ENCODE peak calls at places on chromosome 7, in six cellular contexts. P is adrenal gland; A is mammary epithelial cell; R is CD8-positive, alpha-beta T cell; T is fibroblast of lung; Q is cardiac muscle cell. W is an unnamed sample. For H3K4me1, the result is how much of the 10 kb centered on the place peaks cover.

GRCh38 chr7:27100601-27101187 is 1.8 kb downstream of the HOXA2 start:
- DNase-seq in P (no peak), A (no peak), R (no peak), T (peak), Q (no peak), W (no peak)

GRCh38 chr7:24920702-24921679 is 59.0 kb downstream of the OSBPL3 start:
- DNase-seq in P (no peak), A (no peak), R (no peak), T (no peak), Q (no peak), W (peak)

GRCh38 chr7:137025469-137026175 is 157.2 kb downstream of the CHRM2 start:
- DNase-seq in P (no peak), A (no peak), R (no peak), T (peak), Q (peak), W (no peak)

GRCh38 chr7:151621961-151622360 is 102.3 kb upstream of the RHEB start:
- DNase-seq in P (no peak), A (no peak), R (no peak), T (no peak), Q (no peak), W (no peak)

GRCh38 chr7:125195156-125195555 is 265.5 kb upstream of the POT1 start:
- DNase-seq in P (no peak), A (peak), R (no peak), T (no peak), Q (no peak), W (peak)

GRCh38 chr7:80440908-80441307 is 71.0 kb downstream of the GNAT3 start:
- DNase-seq in P (no peak), A (no peak), R (no peak), T (peak), Q (peak), W (peak)

GRCh38 chr7:149248777-149249176 is 9.3 kb downstream of the ZNF212 start:
- DNase-seq in P (no peak), A (no peak), R (no peak), T (no peak), Q (no peak), W (no peak)

GRCh38 chr7:144736880-144737493 is 98.9 kb downstream of the TPK1 start:
- DNase-seq in P (no peak), A (no peak), R (no peak), T (no peak), Q (no peak), W (no peak)

GRCh38 chr7:12297709-12298108 is 86.6 kb downstream of the TMEM106B start:
- DNase-seq in P (no peak), A (peak), R (no peak), T (no peak), Q (no peak), W (peak)

GRCh38 chr7:157010588-157011332 is at the start of gene MNX1:
- DNase-seq in P (peak), A (peak), R (peak), T (no peak), Q (no peak), W (peak)

GRCh38 chr7:31100445-31100844 is 48.3 kb downstream of the ADCYAP1R1 start:
- DNase-seq in P (no peak), A (peak), R (no peak), T (no peak), Q (peak), W (peak)

GRCh38 chr7:70092314-70093303 is 494.3 kb downstream of the AUTS2 start:
- DNase-seq in P (no peak), A (no peak), R (no peak), T (peak), Q (peak), W (no peak)

GRCh38 chr7:127253289-127254162 is 785 bp upstream of the GRM8 start:
- DNase-seq in P (peak), A (peak), R (peak), T (peak), Q (peak), W (peak)

GRCh38 chr7:28407643-28408042 is 4.7 kb upstream of the CREB5 start:
- DNase-seq in P (no peak), A (peak), R (no peak), T (peak), Q (peak), W (peak)

GRCh38 chr7:28075674-28076358 is 104.8 kb downstream of the JAZF1 start:
- DNase-seq in P (no peak), A (no peak), R (no peak), T (no peak), Q (no peak), W (no peak)

DNA sequence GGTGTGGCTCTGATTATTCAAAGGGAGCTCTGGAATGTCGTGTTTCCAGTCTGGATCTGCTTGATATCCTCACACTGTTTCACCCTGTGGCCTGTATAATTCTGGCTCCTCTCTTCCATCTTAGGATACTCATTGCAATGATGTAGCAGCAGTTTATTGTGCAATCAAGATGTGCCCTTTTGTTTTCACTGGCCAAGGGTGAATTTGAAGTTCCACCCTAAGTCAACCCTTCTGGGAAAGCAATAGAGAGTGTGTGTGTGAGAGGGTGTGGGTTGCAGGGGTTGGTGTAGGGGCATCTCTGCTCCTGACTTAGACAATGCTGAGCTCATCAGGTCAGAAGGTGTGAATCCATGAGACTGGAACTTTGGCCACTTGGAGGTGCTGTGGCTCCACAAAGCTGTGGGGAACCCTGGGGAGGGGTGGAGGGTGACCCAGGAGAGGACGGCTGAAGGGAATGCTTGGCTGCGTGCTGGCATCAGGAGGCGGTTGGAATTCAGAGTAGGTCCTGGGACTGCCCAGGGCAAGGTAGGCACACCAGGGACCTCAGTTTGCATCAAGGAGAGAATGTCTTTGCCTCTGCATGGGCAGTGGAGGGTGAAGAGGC is 118.0 kb upstream of the PRSS58 start:
- DNase-seq in P (no peak), A (peak), R (no peak), T (peak), Q (peak), W (peak)
- H3K4me1 ChIP-seq in P (under half), A (under half), R (under half), T (under half), Q (under half), W (under half)

GRCh38 chr7:92409357-92409756 is 37.9 kb upstream of the GATAD1 start:
- DNase-seq in P (no peak), A (no peak), R (no peak), T (no peak), Q (no peak), W (no peak)
- H3K4me1 ChIP-seq in P (under half), A (under half), R (under half), T (under half), Q (under half), W (under half)

GRCh38 chr7:94969434-94970084 is 62.2 kb downstream of the PPP1R9A start:
- DNase-seq in P (no peak), A (no peak), R (no peak), T (no peak), Q (no peak), W (peak)

GRCh38 chr7:94972296-94972695 is 64.9 kb downstream of the PPP1R9A start:
- DNase-seq in P (peak), A (no peak), R (no peak), T (no peak), Q (no peak), W (peak)

GRCh38 chr7:94973844-94974243 is 66.5 kb downstream of the PPP1R9A start:
- DNase-seq in P (no peak), A (no peak), R (no peak), T (no peak), Q (no peak), W (no peak)

GRCh38 chr7:94970085-94970576 is 62.7 kb downstream of the PPP1R9A start:
- DNase-seq in P (no peak), A (no peak), R (no peak), T (no peak), Q (no peak), W (no peak)

DNA sequence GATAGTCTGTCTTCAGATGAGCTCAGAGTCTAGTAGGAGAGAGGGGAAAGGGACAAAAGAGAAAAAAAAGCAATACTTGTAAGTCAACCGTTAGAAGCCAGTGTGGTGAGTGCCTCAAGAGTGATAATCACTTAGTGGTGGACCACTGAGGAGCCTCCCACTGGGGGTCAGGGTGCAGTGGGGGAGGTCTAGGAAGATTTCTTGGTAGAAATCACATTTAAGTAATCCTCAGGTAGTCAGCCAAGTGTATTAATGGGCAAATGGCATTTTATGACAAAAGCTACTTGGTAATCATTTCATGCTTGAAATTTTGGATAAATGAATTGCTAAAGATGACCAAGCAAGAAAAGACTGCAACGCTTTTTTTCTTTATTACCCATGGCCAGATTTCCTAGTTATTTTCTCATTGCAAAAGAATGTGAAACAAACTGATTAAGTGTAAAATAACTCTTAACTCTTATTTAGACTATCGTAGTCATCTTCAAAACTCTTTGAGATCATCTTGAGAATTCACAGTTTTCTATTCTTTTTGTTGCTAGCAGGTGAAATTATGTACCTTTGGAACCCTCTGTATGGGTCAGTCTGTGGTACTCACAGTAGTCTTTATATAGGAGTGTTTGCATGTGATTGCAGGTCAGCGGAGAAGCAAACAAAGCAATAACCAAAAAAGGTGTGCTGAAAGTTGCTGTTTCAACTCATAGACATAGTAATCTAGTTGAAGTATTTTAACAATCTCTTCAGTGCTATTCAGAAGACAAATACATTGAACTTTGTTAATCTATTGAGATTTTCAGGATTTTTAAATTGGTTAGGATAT is 63.9 kb downstream of the PPP1R9A start:
- DNase-seq in P (no peak), A (no peak), R (no peak), T (no peak), Q (no peak), W (peak)
- H3K4me1 ChIP-seq in P (under half), A (under half), R (under half), T (under half), Q (under half), W (half or more)

DNA sequence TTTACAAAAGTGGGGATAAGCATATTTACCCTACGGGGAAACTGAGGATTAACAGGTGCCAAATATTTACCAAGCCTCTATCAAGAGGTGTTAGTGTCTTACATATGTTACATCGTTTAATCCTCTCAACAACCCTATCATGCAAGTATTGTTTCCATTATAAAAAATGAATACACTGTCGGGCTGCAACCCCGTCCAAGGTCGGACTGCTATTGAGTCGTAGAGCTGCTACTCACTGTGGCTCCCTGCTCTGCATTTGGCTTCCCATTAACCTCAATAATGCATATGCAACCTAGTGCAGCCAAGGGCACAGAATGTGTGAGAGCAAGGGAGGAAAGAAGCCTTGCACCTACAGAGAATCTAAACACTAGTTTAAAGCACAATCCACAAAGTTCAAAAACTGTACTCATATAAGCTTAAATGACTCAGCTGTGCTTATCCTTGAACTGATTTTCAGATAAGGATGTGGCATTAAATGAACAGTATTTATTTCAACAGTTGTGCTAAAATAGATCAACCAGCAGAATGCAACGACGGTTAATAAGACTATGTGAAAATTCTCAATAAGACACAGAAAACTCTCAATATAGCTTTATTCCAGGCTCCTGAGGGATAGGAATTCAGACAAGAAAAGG is 49.9 kb downstream of the UBE2H start:
- DNase-seq in P (no peak), A (no peak), R (no peak), T (no peak), Q (no peak), W (peak)
- H3K4me1 ChIP-seq in P (under half), A (under half), R (half or more), T (under half), Q (under half), W (under half)

GRCh38 chr7:6385909-6386560 is 61.7 kb downstream of the DAGLB start:
- DNase-seq in P (no peak), A (no peak), R (no peak), T (no peak), Q (no peak), W (no peak)
- H3K4me1 ChIP-seq in P (under half), A (under half), R (under half), T (under half), Q (under half), W (under half)

W was measured in PC-3.